ENCODE peak calls at places on chromosomes 6 and 20, in ten cellular contexts. G is ecto neural progenitor cell; Q is transverse colon; V is thyroid gland; A is H7; N is amygdala; C is iPS-NIHi11; J is activated T-helper 9 cell treated with anti-CD3 and anti-CD28 coated beads, Interleukin-2, amount 50 U/mL, for 16 hours; K is CD4-positive, alpha-beta T cell; D is left ventricle myocardium superior. P is an unnamed sample.

GRCh38 chr6:133567656-133568055 is 321.3 kb upstream of the TCF21 start:
- DNase-seq in G (no peak), Q (no peak), V (no peak), A (no peak), N (no peak), C (no peak), J (no peak), K (no peak), D (no peak), P (no peak)

GRCh38 chr6:150891886-150892485 is 26.5 kb downstream of the MTHFD1L start:
- DNase-seq in G (peak), Q (peak), V (peak), A (peak), N (peak), C (peak), J (peak), K (peak), D (peak), P (peak)

GRCh38 chr20:46388945-46389344 is 17.5 kb downstream of the ELMO2 start:
- DNase-seq in G (no peak), Q (no peak), V (no peak), A (no peak), N (no peak), C (no peak), J (no peak), K (no peak), D (no peak), P (no peak)

GRCh38 chr20:57653546-57653900 is 33.3 kb upstream of the ZBP1 start:
- DNase-seq in G (no peak), Q (no peak), V (no peak), A (no peak), N (no peak), C (peak), J (no peak), K (peak), D (peak), P (no peak)

GRCh38 chr20:48667889-48668413 is 159.8 kb downstream of the PREX1 start:
- DNase-seq in G (no peak), Q (no peak), V (no peak), A (peak), N (no peak), C (no peak), J (no peak), K (no peak), D (no peak), P (peak)

GRCh38 chr20:53917145-53918009 is 153.0 kb downstream of the BCAS1 start:
- DNase-seq in G (no peak), Q (peak), V (peak), A (no peak), N (no peak), C (no peak), J (no peak), K (no peak), D (peak), P (peak)

GRCh38 chr6:13425270-13425905 is 62.0 kb downstream of the GFOD1 start:
- DNase-seq in G (no peak), Q (no peak), V (no peak), A (no peak), N (no peak), C (no peak), J (no peak), K (no peak), D (peak), P (no peak)

GRCh38 chr6:131843768-131844167 is 35.9 kb downstream of the ENPP1 start:
- DNase-seq in G (no peak), Q (no peak), V (no peak), A (no peak), N (no peak), C (no peak), J (no peak), K (no peak), D (no peak), P (no peak)

GRCh38 chr20:17895641-17896246 is 72.8 kb downstream of the SNX5 start:
- DNase-seq in G (no peak), Q (peak), V (no peak), A (peak), N (no peak), C (no peak), J (peak), K (no peak), D (peak), P (peak)

GRCh38 chr6:20483902-20484497 is 50.3 kb upstream of the CDKAL1 start:
- DNase-seq in G (no peak), Q (no peak), V (no peak), A (peak), N (no peak), C (peak), J (no peak), K (no peak), D (no peak), P (no peak)

GRCh38 chr20:24662756-24663399 is 193.4 kb downstream of the SYNDIG1 start:
- DNase-seq in G (no peak), Q (no peak), V (no peak), A (no peak), N (no peak), C (no peak), J (no peak), K (no peak), D (no peak), P (no peak)

P was measured in M059J.